ENCODE peak calls at places on chromosomes 6 and 20, in seven cellular contexts. T, Y, G, S, J, P and I are unnamed samples.

GRCh38 chr6:7939864-7940228 is 29.3 kb upstream of the TXNDC5 start:
- DNase-seq in T (no peak), Y (no peak), G (no peak), S (no peak), J (no peak), P (no peak), I (no peak)

GRCh38 chr6:98847767-98848538 is 13.6 kb downstream of the POU3F2 start:
- DNase-seq in T (no peak), Y (no peak), G (no peak), S (no peak), J (peak), P (no peak), I (no peak)

GRCh38 chr6:89895273-89895874 is 1.1 kb downstream of the GJA10 start:
- DNase-seq in T (peak), Y (peak), G (no peak), S (no peak), J (peak), P (peak), I (peak)

GRCh38 chr20:17568045-17568788 is 1.7 kb upstream of the DSTN start:
- DNase-seq in T (no peak), Y (peak), G (no peak), S (peak), J (no peak), P (no peak), I (no peak)

GRCh38 chr6:6384520-6384919 is 64.1 kb upstream of the F13A1 start:
- DNase-seq in T (no peak), Y (no peak), G (no peak), S (no peak), J (peak), P (no peak), I (no peak)

GRCh38 chr6:130852844-130853554 is 25.8 kb downstream of the SMLR1 start:
- DNase-seq in T (no peak), Y (no peak), G (no peak), S (no peak), J (no peak), P (no peak), I (no peak)

GRCh38 chr6:32983964-32984638 is 15.7 kb downstream of the BRD2 start:
- DNase-seq in T (no peak), Y (no peak), G (no peak), S (no peak), J (no peak), P (no peak), I (no peak)

GRCh38 chr6:148231572-148231971 is 111.1 kb upstream of the SASH1 start:
- DNase-seq in T (peak), Y (no peak), G (no peak), S (no peak), J (no peak), P (no peak), I (no peak)

GRCh38 chr6:103183831-103184411 is 1675.8 kb downstream of the HACE1 start:
- DNase-seq in T (no peak), Y (no peak), G (no peak), S (no peak), J (peak), P (no peak), I (no peak)

GRCh38 chr20:3452690-3453089 is 18.1 kb upstream of the ATRN start:
- DNase-seq in T (no peak), Y (no peak), G (no peak), S (no peak), J (no peak), P (no peak), I (no peak)

GRCh38 chr6:9532621-9533557 is 882.0 kb downstream of the TFAP2A start:
- DNase-seq in T (peak), Y (no peak), G (no peak), S (no peak), J (no peak), P (no peak), I (no peak)

GRCh38 chr20:2507875-2508630 is 662 bp downstream of the ZNF343 start:
- DNase-seq in T (peak), Y (no peak), G (no peak), S (no peak), J (no peak), P (no peak), I (peak)

GRCh38 chr6:3400162-3400561 is 56.7 kb downstream of the SLC22A23 start:
- DNase-seq in T (no peak), Y (no peak), G (no peak), S (no peak), J (no peak), P (no peak), I (no peak)

GRCh38 chr6:35093783-35094182 is 47.4 kb downstream of the TCP11 start:
- DNase-seq in T (no peak), Y (no peak), G (no peak), S (no peak), J (no peak), P (no peak), I (no peak)

GRCh38 chr6:118709859-118710350 is 58.5 kb upstream of the CEP85L start:
- DNase-seq in T (peak), Y (no peak), G (peak), S (peak), J (peak), P (no peak), I (no peak)

GRCh38 chr6:140773276-140773675 is 1359.4 kb upstream of the GJE1 start:
- DNase-seq in T (peak), Y (no peak), G (no peak), S (no peak), J (no peak), P (no peak), I (no peak)

GRCh38 chr6:142240203-142240602 is 61.6 kb upstream of the ADGRG6 start:
- DNase-seq in T (no peak), Y (no peak), G (no peak), S (no peak), J (no peak), P (no peak), I (no peak)

GRCh38 chr6:38391909-38392614 is 247.7 kb downstream of the BTBD9 start:
- DNase-seq in T (peak), Y (no peak), G (no peak), S (no peak), J (no peak), P (no peak), I (no peak)

GRCh38 chr6:73742433-73742832 is 46.4 kb downstream of the CD109 start:
- DNase-seq in T (no peak), Y (no peak), G (no peak), S (no peak), J (no peak), P (no peak), I (no peak)

GRCh38 chr6:43124481-43124880 is 46.6 kb upstream of the SRF start:
- DNase-seq in T (no peak), Y (no peak), G (no peak), S (no peak), J (no peak), P (no peak), I (no peak)

GRCh38 chr6:94127716-94128115 is 708.4 kb upstream of the EPHA7 start:
- DNase-seq in T (no peak), Y (no peak), G (no peak), S (no peak), J (peak), P (no peak), I (no peak)

GRCh38 chr20:34916774-34917354 is 38.7 kb downstream of the GSS start:
- DNase-seq in T (no peak), Y (no peak), G (no peak), S (no peak), J (no peak), P (no peak), I (no peak)